ENCODE peak calls at places on chromosomes 5 and 9, in eight cellular contexts. P is stomach, M is HCT116, X is GM12878, A is H1, G is breast epithelium, J is sigmoid colon, Q is transverse colon. I is an unnamed sample.

GRCh38 chr5:173028811-173029327 is 27.3 kb upstream of the CREBRF start:
- DNase-seq in Q (no peak), P (no peak), G (no peak), A (no peak), M (no peak), X (no peak), J (peak; percentile 9), I (no peak)

GRCh38 chr5:65161655-65162054 is 320.1 kb downstream of the ADAMTS6 start:
- DNase-seq in P (no peak), X (no peak), Q (no peak), J (no peak), G (no peak), M (no peak), A (no peak), I (no peak)

GRCh38 chr5:88687253-88687955 is 195.6 kb downstream of the MEF2C start:
- DNase-seq in Q (no peak), G (no peak), A (no peak), J (no peak), M (no peak), P (no peak), X (no peak), I (no peak)

GRCh38 chr5:157180374-157181264 is at the start of gene ITK:
- DNase-seq in J (no peak), G (no peak), A (no peak), Q (peak; percentile 26), M (no peak), X (no peak), P (no peak), I (no peak)

GRCh38 chr5:38720691-38721361 is 125.0 kb upstream of the OSMR start:
- DNase-seq in X (no peak), J (no peak), P (no peak), A (no peak), Q (no peak), M (no peak), G (no peak), I (no peak)

GRCh38 chr9:86126998-86127972 is 27.9 kb upstream of the GOLM1 start:
- DNase-seq in M (peak; percentile 96), A (peak; percentile 77), J (no peak), G (peak; percentile 85), Q (peak; percentile 80), P (peak; percentile 89), X (no peak), I (no peak)

GRCh38 chr9:101387871-101388506 is 3.2 kb upstream of the BAAT start:
- DNase-seq in Q (no peak), A (no peak), G (no peak), P (no peak), M (peak; percentile 58), X (no peak), J (no peak), I (no peak)

GRCh38 chr5:136457390-136458094 is 92.2 kb upstream of the TRPC7 start:
- DNase-seq in J (no peak), X (no peak), A (no peak), Q (no peak), G (no peak), P (peak; percentile 50), M (no peak), I (no peak)

GRCh38 chr5:20323323-20323722 is 335.3 kb upstream of the CDH18 start:
- DNase-seq in A (no peak), G (no peak), M (no peak), P (no peak), X (no peak), Q (no peak), J (no peak), I (no peak)

GRCh38 chr9:87884578-87885459 is 2.1 kb downstream of the SPATA31E1 start:
- DNase-seq in P (no peak), A (peak; percentile 33), J (no peak), Q (no peak), X (no peak), M (no peak), G (no peak), I (no peak)

GRCh38 chr9:110426052-110426709 is 88.5 kb upstream of the TXNDC8 start:
- DNase-seq in X (no peak), A (no peak), G (no peak), J (no peak), P (no peak), M (no peak), Q (no peak), I (no peak)

GRCh38 chr9:134930404-134930803 is 12.7 kb upstream of the FCN1 start:
- DNase-seq in A (no peak), J (no peak), G (no peak), X (peak; percentile 81), Q (peak; percentile 63), M (no peak), P (no peak), I (peak; percentile 76)

GRCh38 chr5:137833463-137833862 is 34.2 kb upstream of the MYOT start:
- DNase-seq in A (no peak), Q (no peak), J (no peak), P (no peak), G (no peak), X (no peak), M (peak; percentile 92), I (no peak)

GRCh38 chr9:129023908-129024233 is 4.3 kb downstream of the SH3GLB2 start:
- DNase-seq in Q (no peak), X (no peak), J (no peak), P (no peak), A (no peak), G (no peak), M (no peak), I (no peak)

GRCh38 chr5:179345429-179346321 is at the start of gene ADAMTS2:
- DNase-seq in G (no peak), J (peak; percentile 88), M (no peak), Q (peak; percentile 50), X (no peak), A (peak; percentile 72), P (peak; percentile 30), I (peak; percentile 73)

GRCh38 chr5:94540856-94541494 is 77.4 kb downstream of the KIAA0825 start:
- DNase-seq in Q (no peak), X (no peak), M (no peak), A (no peak), P (no peak), G (no peak), J (no peak), I (no peak)

GRCh38 chr9:116058421-116058820 is 95.2 kb upstream of the PAPPA start:
- DNase-seq in G (no peak), J (no peak), A (no peak), X (no peak), P (no peak), Q (no peak), M (no peak), I (no peak)

GRCh38 chr5:68257207-68257606 is 41.7 kb downstream of the PIK3R1 start:
- DNase-seq in G (no peak), Q (no peak), J (no peak), A (no peak), X (no peak), M (no peak), P (no peak), I (no peak)

GRCh38 chr5:68261174-68262021 is 45.8 kb downstream of the PIK3R1 start:
- DNase-seq in X (no peak), J (no peak), A (no peak), P (no peak), G (no peak), M (no peak), Q (no peak), I (no peak)

GRCh38 chr5:68259696-68260095 is 44.1 kb downstream of the PIK3R1 start:
- DNase-seq in M (no peak), Q (no peak), P (no peak), J (no peak), G (no peak), X (no peak), A (no peak), I (no peak)

GRCh38 chr5:68260455-68260854 is 44.9 kb downstream of the PIK3R1 start:
- DNase-seq in X (no peak), A (no peak), Q (no peak), P (no peak), M (no peak), J (no peak), G (no peak), I (no peak)

GRCh38 chr5:68258531-68258930 is 43.0 kb downstream of the PIK3R1 start:
- DNase-seq in Q (no peak), M (no peak), P (no peak), X (no peak), G (no peak), J (no peak), A (no peak), I (no peak)
- H3K4me1 ChIP-seq in Q (peaks cover 54% of the 10 kb centered on the region), M (no peaks in the 10 kb centered on the region), P (peaks cover 25% of the 10 kb centered on the region), X (no peaks in the 10 kb centered on the region), G (peaks cover 7% of the 10 kb centered on the region), J (peaks cover 91% of the 10 kb centered on the region), A (no peaks in the 10 kb centered on the region), I (peaks cover 19% of the 10 kb centered on the region)

DNA sequence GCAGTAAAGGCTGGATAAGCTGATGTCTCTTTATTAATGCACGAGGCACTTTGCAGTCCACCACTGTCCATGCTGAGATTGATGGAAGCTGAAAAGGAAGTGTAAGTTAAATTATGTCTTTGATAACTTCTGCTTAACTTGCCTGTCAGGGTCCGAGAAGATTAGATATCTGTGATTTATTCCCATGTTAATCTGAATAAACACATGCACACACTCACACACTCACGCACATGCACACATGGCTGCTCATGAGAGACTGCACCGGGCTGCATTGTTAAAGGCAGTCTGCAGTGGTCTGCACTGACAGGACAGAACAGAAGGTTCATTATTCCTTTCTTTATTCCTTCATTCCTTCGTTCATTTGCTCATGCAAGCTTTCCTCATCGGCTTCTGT is 41.3 kb upstream of the FSTL4 start:
- DNase-seq in Q (no peak), G (no peak), X (no peak), P (no peak), A (no peak), M (no peak), J (no peak), I (no peak)
- TF ChIP-seq POLR2AphosphoS5 in Q (no peak), G (no peak), X (no peak), P (no peak), A (no peak), M (no peak), J (no peak), I (no peak)

GRCh38 chr5:143350790-143351603 is 52.5 kb downstream of the NR3C1 start:
- DNase-seq in M (peak; percentile 27), J (no peak), A (no peak), P (no peak), X (no peak), Q (no peak), G (no peak), I (no peak)

GRCh38 chr5:143345671-143346440 is 57.6 kb downstream of the NR3C1 start:
- DNase-seq in G (no peak), Q (no peak), J (no peak), M (no peak), A (no peak), P (no peak), X (no peak), I (no peak)

GRCh38 chr5:143350341-143350740 is 53.1 kb downstream of the NR3C1 start:
- DNase-seq in M (no peak), G (no peak), P (no peak), J (no peak), Q (no peak), A (no peak), X (no peak), I (no peak)

GRCh38 chr5:143347698-143348344 is 55.7 kb downstream of the NR3C1 start:
- DNase-seq in P (no peak), G (no peak), M (no peak), Q (no peak), J (no peak), X (no peak), A (no peak), I (no peak)

GRCh38 chr5:143349127-143349526 is 54.4 kb downstream of the NR3C1 start:
- DNase-seq in X (no peak), P (no peak), Q (no peak), A (no peak), J (no peak), M (no peak), G (no peak), I (no peak)
- H3K4me1 ChIP-seq in X (peaks cover 58% of the 10 kb centered on the region), P (peaks cover 10% of the 10 kb centered on the region), Q (peaks cover 29% of the 10 kb centered on the region), A (no peaks in the 10 kb centered on the region), J (peaks cover 69% of the 10 kb centered on the region), M (peaks cover 31% of the 10 kb centered on the region), G (no peaks in the 10 kb centered on the region), I (peaks cover 94% of the 10 kb centered on the region)

GRCh38 chr9:95024097-95024671 is 293.3 kb downstream of the FANCC start:
- DNase-seq in G (no peak), Q (no peak), X (no peak), A (no peak), M (no peak), P (peak; percentile 73), J (no peak), I (no peak)
- TF ChIP-seq POLR2AphosphoS5 in G (no peak), Q (no peak), X (no peak), A (no peak), M (no peak), P (no peak), J (peak; percentile 47), I (no peak)

I was measured in spleen.